ENCODE peak calls at places on chromosomes 4 and X, in eight cellular contexts. W is COR-L47, P is GM06990, F is hepatic stellate cell, Q is CMK, D is astrocyte, Z is HCT116, T is fibroblast of pulmonary artery. N is an unnamed sample.

GRCh38 chrX:104565791-104566687 is at the start of gene IL1RAPL2:
- DNase-seq in F (no peak), P (no peak), W (peak; percentile 0), Q (no peak), Z (no peak), T (peak; percentile 11), D (no peak), N (peak; percentile 0)

GRCh38 chr4:15848191-15848842 is 70.2 kb downstream of the CD38 start:
- DNase-seq in Q (no peak), T (no peak), Z (peak; percentile 10), F (no peak), P (no peak), D (peak; percentile 11), W (no peak), N (no peak)

GRCh38 chrX:17689971-17690409 is 47.3 kb upstream of the SCML1 start:
- DNase-seq in P (no peak), W (peak; percentile 76), D (peak; percentile 40), F (peak; percentile 32), T (peak; percentile 72), Q (no peak), Z (peak; percentile 16), N (peak; percentile 49)

GRCh38 chr4:5224340-5224739 is 173.1 kb downstream of the STK32B start:
- DNase-seq in F (no peak), T (no peak), Q (no peak), D (no peak), Z (no peak), W (no peak), P (no peak), N (no peak)

GRCh38 chr4:114813961-114814360 is 215.4 kb downstream of the UGT8 start:
- DNase-seq in F (no peak), Z (no peak), D (no peak), P (no peak), Q (no peak), W (no peak), T (no peak), N (no peak)

GRCh38 chr4:71258323-71258722 is 80.5 kb upstream of the SLC4A4 start:
- DNase-seq in W (no peak), F (no peak), D (no peak), Z (no peak), Q (no peak), P (no peak), T (no peak), N (no peak)

GRCh38 chrX:107000013-107000515 is at the start of gene MORC4:
- DNase-seq in Z (peak; percentile 67), W (peak; percentile 47), T (peak; percentile 74), D (peak; percentile 78), P (peak; percentile 42), F (peak; percentile 33), Q (no peak), N (peak; percentile 47)

GRCh38 chr4:61580721-61581377 is 380.7 kb downstream of the ADGRL3 start:
- DNase-seq in Z (no peak), D (peak; percentile 14), F (no peak), T (peak; percentile 10), W (no peak), P (no peak), Q (no peak), N (no peak)

GRCh38 chr4:23006756-23007155 is 314.0 kb downstream of the GBA3 start:
- DNase-seq in Q (no peak), T (peak; percentile 23), W (no peak), Z (no peak), D (peak; percentile 94), P (no peak), F (no peak), N (no peak)

GRCh38 chr4:67581208-67581857 is 22.8 kb downstream of the STAP1 start:
- DNase-seq in Z (no peak), P (no peak), F (no peak), Q (no peak), D (no peak), T (no peak), W (no peak), N (peak; percentile 56)

GRCh38 chr4:107747748-107748486 is 27.9 kb upstream of the PAPSS1 start:
- DNase-seq in Q (no peak), P (no peak), F (no peak), Z (no peak), T (no peak), W (peak; percentile 95), D (no peak), N (no peak)

GRCh38 chrX:16033336-16033735 is 90.0 kb upstream of the GRPR start:
- DNase-seq in F (no peak), P (no peak), W (no peak), Q (no peak), D (peak; percentile 39), T (peak; percentile 34), Z (no peak), N (no peak)

GRCh38 chrX:134885336-134886016 is 105.3 kb upstream of the SMIM10 start:
- DNase-seq in P (no peak), Q (no peak), D (peak; percentile 36), T (no peak), Z (peak; percentile 89), W (no peak), F (no peak), N (no peak)

N was measured in GM12865.